ENCODE peak calls at places on chromosomes 5 and 9, in seven cellular contexts. L is frontal cortex; J is SHP77; M is amniotic stem cell; T is D721Med; N is AG20443; X is activated CD4-positive, alpha-beta T cell treated with anti-CD3 and anti-CD28 coated beads, Interleukin-2, amount 50 U/mL, for 1 hour. C is an unnamed sample.

GRCh38 chr9:6931913-6932312 is 174.1 kb downstream of the KDM4C start:
- DNase-seq in L (no peak), M (peak; percentile 40), X (no peak), J (no peak), T (no peak), N (peak; percentile 80), C (peak; percentile 73)

GRCh38 chr5:68303754-68304420 is 88.3 kb downstream of the PIK3R1 start:
- DNase-seq in L (no peak), T (no peak), M (no peak), N (no peak), J (no peak), X (no peak), C (no peak)

GRCh38 chr5:150353395-150353675 is 4.2 kb upstream of the TCOF1 start:
- DNase-seq in T (no peak), N (no peak), M (no peak), X (no peak), L (no peak), J (no peak), C (no peak)

GRCh38 chr9:70495514-70495913 is 81.1 kb upstream of the KLF9 start:
- DNase-seq in J (no peak), L (no peak), M (no peak), X (no peak), T (no peak), N (no peak), C (no peak)

GRCh38 chr5:124888050-124888506 is 141.6 kb upstream of the ZNF608 start:
- DNase-seq in N (no peak), T (no peak), L (peak; percentile 34), M (no peak), X (no peak), J (peak; percentile 57), C (no peak)

GRCh38 chr5:115262066-115262404 is 642 bp downstream of the PGGT1B start:
- DNase-seq in L (peak; percentile 16), X (no peak), T (no peak), M (peak; percentile 12), J (no peak), N (peak; percentile 28), C (peak; percentile 39)

GRCh38 chr5:77640577-77641396 is 2.3 kb upstream of the OTP start:
- DNase-seq in J (no peak), L (peak; percentile 33), M (no peak), N (no peak), X (no peak), T (no peak), C (no peak)

GRCh38 chr5:168109441-168109840 is 182.0 kb upstream of the WWC1 start:
- DNase-seq in N (peak; percentile 64), L (no peak), T (no peak), M (no peak), J (no peak), X (no peak), C (no peak)

GRCh38 chr9:116501871-116502270 is 185.2 kb upstream of the TRIM32 start:
- DNase-seq in J (no peak), T (no peak), X (no peak), N (peak; percentile 38), M (no peak), L (no peak), C (peak; percentile 23)

GRCh38 chr5:77181596-77182304 is 28.7 kb upstream of the PDE8B start:
- DNase-seq in M (no peak), N (no peak), L (no peak), J (no peak), X (no peak), T (no peak), C (no peak)

GRCh38 chr5:145629047-145629446 is 206.1 kb downstream of the PRELID2 start:
- DNase-seq in N (no peak), J (no peak), X (no peak), M (no peak), L (no peak), T (no peak), C (no peak)

GRCh38 chr5:118963169-118963568 is 25.2 kb downstream of the DTWD2 start:
- DNase-seq in M (no peak), T (no peak), L (no peak), J (no peak), X (no peak), N (no peak), C (no peak)

GRCh38 chr5:93328833-93329232 is 252.2 kb downstream of the NR2F1-AS1 start:
- DNase-seq in M (no peak), L (no peak), X (no peak), T (no peak), J (no peak), N (no peak), C (no peak)

C was measured in astrocyte of the spinal cord.